ENCODE peak calls at places on chromosomes 2 and 18, in four cellular contexts. F is CD4-positive, alpha-beta memory T cell; R is GM12865; X is occipital lobe. A is an unnamed sample.
A peak's percentile ranks its signal among the peaks of the same experiment; 100 is the strongest.

GRCh38 chr2:62176771-62177170 is 19.1 kb upstream of the B3GNT2 start:
- DNase-seq in F (no peak), R (no peak), X (no peak), A (no peak)

GRCh38 chr2:217903859-217904613 is 98.8 kb downstream of the TNS1 start:
- DNase-seq in F (no peak), R (no peak), X (peak; percentile 21), A (no peak)

GRCh38 chr2:233059797-233060499 is at the start of gene INPP5D:
- DNase-seq in F (peak; percentile 81), R (peak; percentile 92), X (no peak), A (peak; percentile 95)

GRCh38 chr2:61889212-61889956 is 928 bp upstream of the CCT4 start:
- DNase-seq in F (no peak), R (peak; percentile 12), X (no peak), A (no peak)

GRCh38 chr2:73283545-73284295 is 558 bp downstream of the FBXO41 start:
- DNase-seq in F (no peak), R (peak; percentile 56), X (no peak), A (peak; percentile 86)

GRCh38 chr2:85680707-85681353 is 12.8 kb upstream of the SFTPB start:
- DNase-seq in F (no peak), R (no peak), X (no peak), A (no peak)

GRCh38 chr2:136057023-136057801 is 60.7 kb downstream of the CXCR4 start:
- DNase-seq in F (peak; percentile 17), R (peak; percentile 82), X (no peak), A (no peak)

GRCh38 chr2:3536682-3537632 is 17.6 kb upstream of the ADI1 start:
- DNase-seq in F (no peak), R (peak; percentile 59), X (no peak), A (no peak)

GRCh38 chr2:213229814-213230213 is 54.5 kb upstream of the SPAG16 start:
- DNase-seq in F (no peak), R (no peak), X (no peak), A (no peak)

GRCh38 chr2:188969236-188970032 is 4.7 kb upstream of the COL3A1 start:
- DNase-seq in F (no peak), R (no peak), X (no peak), A (no peak)

GRCh38 chr18:10546557-10547300 is 20.9 kb downstream of the NAPG start:
- DNase-seq in F (no peak), R (no peak), X (no peak), A (no peak)

GRCh38 chr2:1047485-1047884 is 96.8 kb downstream of the SNTG2 start:
- DNase-seq in F (no peak), R (no peak), X (no peak), A (peak; percentile 77)

GRCh38 chr18:76821356-76821874 is 942 bp upstream of the ZNF236 start:
- DNase-seq in F (no peak), R (no peak), X (no peak), A (peak; percentile 75)

A was measured in Karpas-422.